ENCODE peak calls at places on chromosomes 7 and 10, in four cellular contexts. Z is T-helper 1 cell, V is prostate gland, T is endothelial cell. P is an unnamed sample.

GRCh38 chr7:114715907-114716306 is 206.0 kb upstream of the MDFIC start:
- DNase-seq in Z (no peak), V (no peak), T (no peak), P (peak)

GRCh38 chr10:96840841-96841518 is 8.9 kb downstream of the LCOR start:
- DNase-seq in Z (no peak), V (no peak), T (no peak), P (peak)

GRCh38 chr7:91898240-91898992 is 17.9 kb upstream of the MTERF1 start:
- DNase-seq in Z (no peak), V (no peak), T (no peak), P (no peak)

GRCh38 chr7:2728309-2729042 is 40.5 kb downstream of the AMZ1 start:
- DNase-seq in Z (no peak), V (no peak), T (no peak), P (no peak)

GRCh38 chr7:129771201-129771927 is 159.8 kb downstream of the NRF1 start:
- DNase-seq in Z (no peak), V (no peak), T (no peak), P (no peak)

GRCh38 chr7:93931655-93932054 is 10.1 kb downstream of the GNG11 start:
- DNase-seq in Z (no peak), V (no peak), T (no peak), P (no peak)

GRCh38 chr7:80593869-80594587 is 44.4 kb upstream of the CD36 start:
- DNase-seq in Z (no peak), V (no peak), T (no peak), P (peak)

GRCh38 chr10:132942740-132943554 is 577 bp upstream of the CFAP46 start:
- DNase-seq in Z (no peak), V (no peak), T (no peak), P (no peak)

GRCh38 chr10:127977368-127978009 is 70.6 kb downstream of the PTPRE start:
- DNase-seq in Z (no peak), V (no peak), T (peak), P (peak)

GRCh38 chr7:112192236-112193154 is 13.7 kb downstream of the DOCK4 start:
- DNase-seq in Z (no peak), V (no peak), T (no peak), P (peak)

GRCh38 chr10:16804123-16804522 is 13.1 kb downstream of the RSU1 start:
- DNase-seq in Z (no peak), V (no peak), T (no peak), P (no peak)

GRCh38 chr7:84546403-84546802 is 351.8 kb upstream of the SEMA3A start:
- DNase-seq in Z (no peak), V (no peak), T (no peak), P (no peak)

GRCh38 chr7:18541189-18541870 is 45.8 kb downstream of the HDAC9 start:
- DNase-seq in Z (no peak), V (no peak), T (no peak), P (peak)

GRCh38 chr10:128254486-128254885 is 128.3 kb upstream of the MKI67 start:
- DNase-seq in Z (no peak), V (no peak), T (no peak), P (peak)

GRCh38 chr7:69663911-69664310 is 65.6 kb downstream of the AUTS2 start:
- DNase-seq in Z (no peak), V (no peak), T (no peak), P (no peak)

GRCh38 chr7:102447311-102447710 is 13.9 kb downstream of the ORAI2 start:
- DNase-seq in Z (no peak), V (no peak), T (no peak), P (no peak)

GRCh38 chr10:14074062-14074884 is 256.5 kb downstream of the FRMD4A start:
- DNase-seq in Z (no peak), V (peak), T (no peak), P (peak)

GRCh38 chr10:13526952-13527863 is 1.6 kb downstream of the BEND7 start:
- DNase-seq in Z (no peak), V (no peak), T (no peak), P (peak)

GRCh38 chr10:2817923-2818322 is 249.4 kb upstream of the PFKP start:
- DNase-seq in Z (no peak), V (no peak), T (no peak), P (no peak)

GRCh38 chr10:26946103-26946907 is 85.5 kb upstream of the ABI1 start:
- DNase-seq in Z (no peak), V (peak), T (no peak), P (peak)

GRCh38 chr7:2086229-2086628 is 146.5 kb downstream of the MAD1L1 start:
- DNase-seq in Z (no peak), V (no peak), T (no peak), P (no peak)

P was measured in M059J.